ENCODE peak calls at places on chromosomes 12 and 14, in five cellular contexts. X is IMR-90, F is mammary epithelial cell, U is neuronal stem cell, H is GM23248. C is an unnamed sample.

GRCh38 chr12:131827961-131828534 is at the start of gene MMP17:
- DNase-seq in X (peak), H (peak), U (peak), F (peak), C (peak)

GRCh38 chr12:28568083-28568482 is 377.8 kb downstream of the CCDC91 start:
- DNase-seq in H (peak), X (peak), U (no peak), F (peak), C (no peak)

GRCh38 chr12:42255221-42255874 is 17.3 kb upstream of the YAF2 start:
- DNase-seq in X (no peak), H (no peak), U (no peak), F (peak), C (no peak)

GRCh38 chr14:82710257-82710841 is 1176.7 kb upstream of the SEL1L start:
- DNase-seq in U (peak), X (peak), H (peak), F (peak), C (peak)

GRCh38 chr14:36217732-36218131 is 41.2 kb upstream of the PTCSC3 start:
- DNase-seq in U (no peak), F (peak), H (no peak), X (no peak), C (no peak)

GRCh38 chr14:61103541-61104339 is 122.7 kb downstream of the SLC38A6 start:
- DNase-seq in X (peak), H (peak), U (no peak), F (peak), C (peak)

GRCh38 chr14:24252289-24253124 is 10.1 kb upstream of the TINF2 start:
- DNase-seq in F (no peak), H (no peak), X (no peak), U (no peak), C (no peak)

GRCh38 chr12:56411781-56412639 is 37.2 kb downstream of the TIMELESS start:
- DNase-seq in F (no peak), X (no peak), H (no peak), U (no peak), C (no peak)

GRCh38 chr12:99619389-99620158 is 28.0 kb upstream of the GARIN6 start:
- DNase-seq in U (peak), X (peak), F (peak), H (peak), C (peak)

GRCh38 chr12:100539209-100539608 is 34.3 kb upstream of the GAS2L3 start:
- DNase-seq in F (peak), X (peak), U (peak), H (peak), C (peak)

GRCh38 chr14:20035938-20036337 is at the start of gene OR4K13:
- DNase-seq in X (no peak), F (no peak), U (no peak), H (no peak), C (no peak)

GRCh38 chr12:94263011-94263786 is 114.8 kb downstream of the PLXNC1 start:
- DNase-seq in F (no peak), H (peak), U (no peak), X (no peak), C (no peak)

GRCh38 chr12:27619308-27619707 is 76.9 kb upstream of the REP15 start:
- DNase-seq in X (peak), H (peak), F (peak), U (no peak), C (no peak)

GRCh38 chr14:21436567-21437062 is 19.3 kb downstream of the CHD8 start:
- DNase-seq in X (no peak), F (no peak), U (no peak), H (peak), C (no peak)

GRCh38 chr12:57171668-57172067 is 24.2 kb upstream of the LRP1-AS start:
- DNase-seq in H (peak), U (no peak), X (peak), F (no peak), C (no peak)

GRCh38 chr14:74290415-74290814 is 12.3 kb downstream of the ABCD4 start:
- DNase-seq in H (peak), F (no peak), U (no peak), X (peak), C (peak)

GRCh38 chr12:23238190-23238589 is 613.2 kb downstream of the ETNK1 start:
- DNase-seq in H (no peak), X (no peak), U (no peak), F (no peak), C (no peak)

GRCh38 chr12:30880061-30880460 is 46.5 kb upstream of the TSPAN11 start:
- DNase-seq in H (no peak), U (no peak), X (no peak), F (no peak), C (no peak)

GRCh38 chr14:105616802-105617192 is 90.4 kb downstream of the TMEM121 start:
- DNase-seq in U (no peak), X (no peak), H (no peak), F (no peak), C (no peak)

GRCh38 chr14:26204954-26205479 is 392.8 kb downstream of the NOVA1 start:
- DNase-seq in U (peak), H (peak), X (no peak), F (no peak), C (no peak)

GRCh38 chr14:52349731-52350130 is 35.6 kb downstream of the PTGER2 start:
- DNase-seq in U (no peak), H (no peak), X (no peak), F (no peak), C (no peak)

GRCh38 chr14:39368261-39368959 is 63.8 kb downstream of the FBXO33 start:
- DNase-seq in U (peak), H (peak), F (peak), X (peak), C (peak)

GRCh38 chr12:114189266-114189665 is 216.7 kb downstream of the TBX5 start:
- DNase-seq in F (no peak), U (no peak), H (no peak), X (no peak), C (no peak)

GRCh38 chr14:49975286-49975685 is 82.4 kb downstream of the ARF6 start:
- DNase-seq in H (peak), U (no peak), X (peak), F (peak), C (no peak)

GRCh38 chr12:130136536-130136935 is 25.7 kb upstream of the FZD10 start:
- DNase-seq in X (no peak), F (no peak), H (no peak), U (no peak), C (no peak)

GRCh38 chr12:116818341-116818856 is 62.8 kb downstream of the HRK start:
- DNase-seq in F (no peak), X (peak), U (no peak), H (peak), C (no peak)

GRCh38 chr12:7601407-7601806 is 64.3 kb downstream of the APOBEC1 start:
- DNase-seq in H (no peak), U (no peak), F (no peak), X (no peak), C (no peak)

GRCh38 chr12:96776908-96777307 is 130.1 kb upstream of the NEDD1 start:
- DNase-seq in H (no peak), X (no peak), F (no peak), U (no peak), C (no peak)

GRCh38 chr14:74502236-74503019 is 8.9 kb downstream of the ISCA2 start:
- DNase-seq in U (no peak), X (peak), F (peak), H (peak), C (peak)

DNA sequence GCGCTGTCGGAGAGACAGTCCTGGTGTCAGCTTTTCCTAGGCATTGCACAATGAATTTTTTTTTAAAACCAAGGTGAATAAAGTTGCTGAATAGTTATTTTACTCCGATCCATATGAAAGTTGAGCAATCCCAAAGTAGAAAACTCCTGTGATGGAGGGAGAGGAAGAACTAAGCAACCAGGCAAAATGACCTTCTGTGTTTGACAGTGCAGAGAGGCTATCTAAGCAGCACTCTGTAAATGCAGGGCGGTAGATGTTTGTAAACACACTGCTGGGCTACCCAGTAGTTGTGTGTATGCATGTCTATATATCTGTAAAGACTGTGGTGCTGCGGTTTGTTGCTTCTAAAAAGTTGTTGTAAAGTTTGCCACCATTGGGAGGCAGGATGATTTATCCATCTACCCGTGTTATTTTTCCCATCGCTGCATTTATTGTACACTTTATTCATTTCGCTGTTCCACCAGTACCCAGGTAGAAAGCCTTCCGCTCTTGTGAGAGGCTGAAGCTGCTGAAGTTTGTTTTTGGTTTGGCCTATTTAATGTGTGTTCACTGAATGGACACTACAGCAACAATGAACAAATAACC is 1.3 kb downstream of the ETV6 start:
- DNase-seq in F (peak), U (peak), H (peak), X (peak), C (no peak)
- H3K9ac ChIP-seq in F (peak), U (no peak), H (peak), X (peak), C (peak)

GRCh38 chr14:94483071-94483451 is 7.1 kb upstream of the SERPINA9 start:
- DNase-seq in X (no peak), U (no peak), F (no peak), H (no peak), C (no peak)

GRCh38 chr14:94483729-94484275 is 7.8 kb upstream of the SERPINA9 start:
- DNase-seq in H (peak), U (no peak), F (peak), X (peak), C (no peak)

GRCh38 chr14:94486883-94487282 is 10.9 kb upstream of the SERPINA9 start:
- DNase-seq in X (no peak), U (no peak), H (no peak), F (no peak), C (no peak)

GRCh38 chr14:94484476-94484875 is 8.5 kb upstream of the SERPINA9 start:
- DNase-seq in X (no peak), H (no peak), U (no peak), F (no peak), C (no peak)

GRCh38 chr14:94485944-94486841 is 10.2 kb upstream of the SERPINA9 start:
- DNase-seq in U (peak), X (peak), F (peak), H (peak), C (peak)
- H3K9ac ChIP-seq in U (no peak), X (no peak), F (no peak), H (no peak), C (peak)

GRCh38 chr14:75811862-75812505 is 150.9 kb downstream of the TTLL5 start:
- DNase-seq in X (no peak), U (no peak), H (no peak), F (no peak), C (no peak)
- H3K9ac ChIP-seq in X (no peak), U (no peak), H (no peak), F (no peak), C (no peak)

DNA sequence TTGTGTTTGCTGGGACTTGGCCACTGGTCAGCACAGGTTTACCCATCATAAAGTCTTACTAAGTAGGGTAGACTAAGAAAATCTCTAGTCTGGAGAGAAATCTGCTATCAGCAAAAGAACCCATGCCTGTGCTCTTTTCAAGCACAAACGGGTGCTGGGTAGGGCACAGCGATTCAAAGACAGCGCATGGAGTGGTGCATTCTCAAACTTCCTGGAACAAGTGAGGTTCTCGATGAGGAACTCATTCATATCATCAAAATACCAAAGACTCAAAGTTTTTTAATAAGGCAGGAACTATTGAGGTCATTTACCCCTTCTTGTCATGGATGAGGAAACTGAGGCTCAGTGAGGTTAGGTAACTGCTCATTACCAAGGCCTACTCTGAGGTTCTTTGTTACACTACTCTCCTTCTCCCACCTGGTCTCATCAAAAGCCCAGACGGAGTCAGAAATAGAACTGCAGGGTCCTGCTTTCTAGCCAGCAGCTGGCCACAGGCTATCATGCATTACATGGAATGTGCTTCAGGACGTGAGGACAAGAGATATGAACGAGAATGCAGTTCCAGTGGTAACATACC is 390.3 kb downstream of the ZFP36L1 start:
- DNase-seq in U (no peak), X (no peak), H (no peak), F (no peak), C (no peak)
- H3K9ac ChIP-seq in U (no peak), X (no peak), H (no peak), F (no peak), C (no peak)

GRCh38 chr14:23182372-23183014 is 967 bp downstream of the SLC7A8 start:
- DNase-seq in H (peak), U (no peak), X (no peak), F (peak), C (no peak)

GRCh38 chr14:23181453-23181852 is 2.0 kb downstream of the SLC7A8 start:
- DNase-seq in H (peak), X (no peak), F (no peak), U (no peak), C (no peak)

GRCh38 chr14:23183076-23183475 is 384 bp downstream of the SLC7A8 start:
- DNase-seq in F (no peak), H (peak), U (no peak), X (no peak), C (no peak)

GRCh38 chr14:23183479-23183878 is at the start of gene SLC7A8:
- DNase-seq in U (no peak), X (no peak), H (peak), F (no peak), C (no peak)

GRCh38 chr14:23181946-23182345 is 1.5 kb downstream of the SLC7A8 start:
- DNase-seq in U (no peak), H (no peak), F (no peak), X (no peak), C (no peak)
- H3K9ac ChIP-seq in U (no peak), H (no peak), F (no peak), X (no peak), C (peak)

GRCh38 chr12:75666126-75666979 is 154.9 kb upstream of the KRR1 start:
- DNase-seq in F (peak), X (peak), H (peak), U (no peak), C (no peak)
- H3K9ac ChIP-seq in F (no peak), X (peak), H (peak), U (no peak), C (no peak)